ENCODE peak calls at places on chromosome 4, in nine cellular contexts. One of them, this sample, is unnamed.

GRCh38 chr4:83232087-83232486 is 52.5 kb downstream of the COQ2 start:
- DNase-seq in RWPE1: no peak
- DNase-seq in tibial artery: no peak
- DNase-seq in sigmoid colon: no peak
- DNase-seq in PC-9: no peak
- DNase-seq in fibroblast of pulmonary artery: no peak
- DNase-seq in esophagus squamous epithelium: no peak
- DNase-seq in foreskin fibroblast: peak; percentile 53
- DNase-seq in Right ventricle myocardium inferior: no peak
- DNase-seq in this sample: no peak

GRCh38 chr4:95511477-95511876 is 37.3 kb downstream of the UNC5C start:
- DNase-seq in RWPE1: no peak
- DNase-seq in tibial artery: no peak
- DNase-seq in sigmoid colon: no peak
- DNase-seq in PC-9: no peak
- DNase-seq in fibroblast of pulmonary artery: no peak
- DNase-seq in esophagus squamous epithelium: no peak
- DNase-seq in foreskin fibroblast: no peak
- DNase-seq in Right ventricle myocardium inferior: no peak
- DNase-seq in this sample: no peak

GRCh38 chr4:73662709-73663546 is 42.7 kb upstream of the RASSF6 start:
- DNase-seq in RWPE1: peak; percentile 54
- DNase-seq in tibial artery: no peak
- DNase-seq in sigmoid colon: no peak
- DNase-seq in PC-9: no peak
- DNase-seq in fibroblast of pulmonary artery: peak; percentile 89
- DNase-seq in esophagus squamous epithelium: no peak
- DNase-seq in foreskin fibroblast: peak; percentile 82
- DNase-seq in Right ventricle myocardium inferior: no peak
- DNase-seq in this sample: peak; percentile 53

GRCh38 chr4:94533405-94534223 is 81.9 kb downstream of the PDLIM5 start:
- DNase-seq in RWPE1: no peak
- DNase-seq in tibial artery: no peak
- DNase-seq in sigmoid colon: no peak
- DNase-seq in PC-9: no peak
- DNase-seq in fibroblast of pulmonary artery: no peak
- DNase-seq in esophagus squamous epithelium: no peak
- DNase-seq in foreskin fibroblast: no peak
- DNase-seq in Right ventricle myocardium inferior: no peak
- DNase-seq in this sample: no peak

GRCh38 chr4:103887191-103887590 is 167.4 kb upstream of the TACR3 start:
- DNase-seq in RWPE1: no peak
- DNase-seq in tibial artery: no peak
- DNase-seq in sigmoid colon: no peak
- DNase-seq in PC-9: no peak
- DNase-seq in fibroblast of pulmonary artery: no peak
- DNase-seq in esophagus squamous epithelium: no peak
- DNase-seq in foreskin fibroblast: peak; percentile 55
- DNase-seq in Right ventricle myocardium inferior: no peak
- DNase-seq in this sample: no peak

GRCh38 chr4:159163522-159163921 is 60.6 kb downstream of the RAPGEF2 start:
- DNase-seq in RWPE1: no peak
- DNase-seq in tibial artery: no peak
- DNase-seq in sigmoid colon: no peak
- DNase-seq in PC-9: no peak
- DNase-seq in fibroblast of pulmonary artery: no peak
- DNase-seq in esophagus squamous epithelium: no peak
- DNase-seq in foreskin fibroblast: no peak
- DNase-seq in Right ventricle myocardium inferior: no peak
- DNase-seq in this sample: no peak

GRCh38 chr4:82780398-82781231 is 18.0 kb downstream of the SCD5 start:
- DNase-seq in RWPE1: no peak
- DNase-seq in tibial artery: peak; percentile 81
- DNase-seq in sigmoid colon: peak; percentile 87
- DNase-seq in PC-9: peak; percentile 85
- DNase-seq in fibroblast of pulmonary artery: peak; percentile 79
- DNase-seq in esophagus squamous epithelium: no peak
- DNase-seq in foreskin fibroblast: peak; percentile 60
- DNase-seq in Right ventricle myocardium inferior: peak; percentile 86
- DNase-seq in this sample: peak; percentile 86

GRCh38 chr4:48127882-48128394 is 6.1 kb downstream of the TXK start:
- DNase-seq in RWPE1: peak; percentile 81
- DNase-seq in tibial artery: peak; percentile 70
- DNase-seq in sigmoid colon: no peak
- DNase-seq in PC-9: peak; percentile 84
- DNase-seq in fibroblast of pulmonary artery: peak; percentile 88
- DNase-seq in esophagus squamous epithelium: peak; percentile 11
- DNase-seq in foreskin fibroblast: peak; percentile 95
- DNase-seq in Right ventricle myocardium inferior: peak; percentile 59
- DNase-seq in this sample: peak; percentile 38

GRCh38 chr4:2286904-2287593 is 25.1 kb upstream of the MXD4 start:
- DNase-seq in RWPE1: no peak
- DNase-seq in tibial artery: peak; percentile 48
- DNase-seq in sigmoid colon: peak; percentile 10
- DNase-seq in PC-9: no peak
- DNase-seq in fibroblast of pulmonary artery: no peak
- DNase-seq in esophagus squamous epithelium: no peak
- DNase-seq in foreskin fibroblast: peak; percentile 33
- DNase-seq in Right ventricle myocardium inferior: peak; percentile 47
- DNase-seq in this sample: no peak

GRCh38 chr4:7680731-7681130 is 246.0 kb upstream of the PSAPL1 start:
- DNase-seq in RWPE1: no peak
- DNase-seq in tibial artery: no peak
- DNase-seq in sigmoid colon: no peak
- DNase-seq in PC-9: no peak
- DNase-seq in fibroblast of pulmonary artery: no peak
- DNase-seq in esophagus squamous epithelium: no peak
- DNase-seq in foreskin fibroblast: peak; percentile 14
- DNase-seq in Right ventricle myocardium inferior: peak; percentile 26
- DNase-seq in this sample: no peak

GRCh38 chr4:128462104-128462783 is 174.6 kb upstream of the PGRMC2 start:
- DNase-seq in RWPE1: no peak
- DNase-seq in tibial artery: no peak
- DNase-seq in sigmoid colon: no peak
- DNase-seq in PC-9: no peak
- DNase-seq in fibroblast of pulmonary artery: no peak
- DNase-seq in esophagus squamous epithelium: no peak
- DNase-seq in foreskin fibroblast: no peak
- DNase-seq in Right ventricle myocardium inferior: no peak
- DNase-seq in this sample: no peak

GRCh38 chr4:122703868-122704267 is 28.6 kb upstream of the BBS12 start:
- DNase-seq in RWPE1: no peak
- DNase-seq in tibial artery: no peak
- DNase-seq in sigmoid colon: no peak
- DNase-seq in PC-9: no peak
- DNase-seq in fibroblast of pulmonary artery: no peak
- DNase-seq in esophagus squamous epithelium: no peak
- DNase-seq in foreskin fibroblast: no peak
- DNase-seq in Right ventricle myocardium inferior: no peak
- DNase-seq in this sample: no peak

GRCh38 chr4:8308144-8308543 is 38.6 kb downstream of the HTRA3 start:
- DNase-seq in RWPE1: no peak
- DNase-seq in tibial artery: peak; percentile 39
- DNase-seq in sigmoid colon: peak; percentile 60
- DNase-seq in PC-9: no peak
- DNase-seq in fibroblast of pulmonary artery: no peak
- DNase-seq in esophagus squamous epithelium: no peak
- DNase-seq in foreskin fibroblast: no peak
- DNase-seq in Right ventricle myocardium inferior: no peak
- DNase-seq in this sample: no peak

GRCh38 chr4:4574792-4575191 is 32.9 kb upstream of the STX18 start:
- DNase-seq in RWPE1: no peak
- DNase-seq in tibial artery: no peak
- DNase-seq in sigmoid colon: no peak
- DNase-seq in PC-9: no peak
- DNase-seq in fibroblast of pulmonary artery: peak; percentile 95
- DNase-seq in esophagus squamous epithelium: peak; percentile 3
- DNase-seq in foreskin fibroblast: peak; percentile 75
- DNase-seq in Right ventricle myocardium inferior: peak; percentile 69
- DNase-seq in this sample: no peak

GRCh38 chr4:101367201-101367600 is 19.9 kb upstream of the PPP3CA start:
- DNase-seq in RWPE1: peak; percentile 74
- DNase-seq in tibial artery: no peak
- DNase-seq in sigmoid colon: no peak
- DNase-seq in PC-9: peak; percentile 28
- DNase-seq in fibroblast of pulmonary artery: peak; percentile 85
- DNase-seq in esophagus squamous epithelium: no peak
- DNase-seq in foreskin fibroblast: peak; percentile 88
- DNase-seq in Right ventricle myocardium inferior: no peak
- DNase-seq in this sample: no peak

GRCh38 chr4:27366424-27366823 is 505.8 kb downstream of the STIM2 start:
- DNase-seq in RWPE1: no peak
- DNase-seq in tibial artery: no peak
- DNase-seq in sigmoid colon: no peak
- DNase-seq in PC-9: no peak
- DNase-seq in fibroblast of pulmonary artery: peak; percentile 89
- DNase-seq in esophagus squamous epithelium: no peak
- DNase-seq in foreskin fibroblast: peak; percentile 66
- DNase-seq in Right ventricle myocardium inferior: no peak
- DNase-seq in this sample: no peak

GRCh38 chr4:5051210-5051691 is at the start of gene STK32B:
- DNase-seq in RWPE1: peak; percentile 46
- DNase-seq in tibial artery: peak; percentile 76
- DNase-seq in sigmoid colon: peak; percentile 83
- DNase-seq in PC-9: no peak
- DNase-seq in fibroblast of pulmonary artery: peak; percentile 68
- DNase-seq in esophagus squamous epithelium: no peak
- DNase-seq in foreskin fibroblast: peak; percentile 79
- DNase-seq in Right ventricle myocardium inferior: peak; percentile 78
- DNase-seq in this sample: peak; percentile 14

This sample was measured in SHP77.